ENCODE peak calls at places on chromosomes 6 and 20, in seven cellular contexts. V is mesendoderm, Y is fibroblast of lung, Z is tibial artery, T is foreskin fibroblast, L is cardiac muscle cell, D is AG10803. K is an unnamed sample.
A peak's percentile ranks its signal among the peaks of the same experiment; 100 is the strongest.

GRCh38 chr6:46781478-46782378 is 11.5 kb upstream of the MEP1A start:
- DNase-seq in V (peak; percentile 75), Y (peak; percentile 74), Z (no peak), T (peak; percentile 74), L (peak; percentile 76), D (peak; percentile 57), K (peak; percentile 66)

GRCh38 chr6:128511518-128511917 is 8.9 kb downstream of the PTPRK start:
- DNase-seq in V (no peak), Y (peak; percentile 64), Z (no peak), T (peak; percentile 66), L (peak; percentile 41), D (no peak), K (peak; percentile 82)

GRCh38 chr20:62190639-62191411 is 8.0 kb downstream of the MTG2 start:
- DNase-seq in V (no peak), Y (no peak), Z (no peak), T (no peak), L (no peak), D (no peak), K (no peak)

GRCh38 chr20:50911716-50912115 is 19.5 kb downstream of the ADNP start:
- DNase-seq in V (no peak), Y (no peak), Z (no peak), T (no peak), L (no peak), D (no peak), K (no peak)

GRCh38 chr6:53441035-53441493 is 92.3 kb upstream of the ELOVL5 start:
- DNase-seq in V (no peak), Y (peak; percentile 26), Z (no peak), T (no peak), L (no peak), D (peak; percentile 8), K (peak; percentile 25)

GRCh38 chr6:19759117-19759880 is 77.9 kb upstream of the ID4 start:
- DNase-seq in V (no peak), Y (peak; percentile 66), Z (no peak), T (peak; percentile 78), L (peak; percentile 54), D (peak; percentile 89), K (peak; percentile 85)

GRCh38 chr20:31605902-31606677 is 1.0 kb downstream of the ID1 start:
- DNase-seq in V (peak; percentile 33), Y (peak; percentile 37), Z (peak; percentile 71), T (peak; percentile 65), L (peak; percentile 39), D (no peak), K (no peak)

GRCh38 chr6:38713812-38714211 is 1.3 kb upstream of the DNAH8 start:
- DNase-seq in V (no peak), Y (no peak), Z (no peak), T (no peak), L (no peak), D (peak; percentile 3), K (no peak)

GRCh38 chr20:46206025-46206424 is 87.9 kb downstream of the CD40 start:
- DNase-seq in V (no peak), Y (peak; percentile 23), Z (peak; percentile 71), T (peak; percentile 56), L (peak; percentile 69), D (peak; percentile 36), K (peak; percentile 66)

GRCh38 chr6:4774715-4775590 is 1.3 kb upstream of the CDYL start:
- DNase-seq in V (peak; percentile 82), Y (no peak), Z (peak; percentile 72), T (peak; percentile 18), L (peak; percentile 8), D (no peak), K (no peak)

GRCh38 chr20:2914160-2914559 is 40.9 kb downstream of the PTPRA start:
- DNase-seq in V (no peak), Y (peak; percentile 19), Z (no peak), T (peak; percentile 6), L (peak; percentile 54), D (no peak), K (no peak)

GRCh38 chr6:169640347-169640972 is 61.4 kb downstream of the WDR27 start:
- DNase-seq in V (no peak), Y (peak; percentile 52), Z (no peak), T (peak; percentile 75), L (peak; percentile 23), D (peak; percentile 67), K (peak; percentile 58)

GRCh38 chr6:148945311-148946021 is 198.6 kb downstream of the UST start:
- DNase-seq in V (no peak), Y (no peak), Z (no peak), T (peak; percentile 47), L (no peak), D (peak; percentile 65), K (peak; percentile 39)

GRCh38 chr6:109187399-109188114 is 92.2 kb downstream of the CEP57L1 start:
- DNase-seq in V (peak; percentile 56), Y (peak; percentile 49), Z (no peak), T (peak; percentile 61), L (peak; percentile 53), D (peak; percentile 21), K (peak; percentile 50)

GRCh38 chr20:4864292-4864691 is 137.0 kb downstream of the SLC23A2 start:
- DNase-seq in V (no peak), Y (no peak), Z (no peak), T (no peak), L (no peak), D (no peak), K (no peak)

GRCh38 chr6:47724300-47724699 is 25.9 kb downstream of the ADGRF4 start:
- DNase-seq in V (no peak), Y (no peak), Z (no peak), T (no peak), L (no peak), D (no peak), K (no peak)

GRCh38 chr6:44177691-44178423 is 19.2 kb downstream of the CAPN11 start:
- DNase-seq in V (peak; percentile 40), Y (peak; percentile 84), Z (peak; percentile 93), T (peak; percentile 69), L (peak; percentile 96), D (peak; percentile 79), K (peak; percentile 79)

GRCh38 chr20:40812415-40813212 is 123.6 kb upstream of the MAFB start:
- DNase-seq in V (no peak), Y (no peak), Z (no peak), T (no peak), L (no peak), D (no peak), K (no peak)

GRCh38 chr20:63540417-63541186 is 3.4 kb upstream of the PTK6 start:
- DNase-seq in V (no peak), Y (no peak), Z (no peak), T (peak; percentile 61), L (no peak), D (peak; percentile 61), K (peak; percentile 38)

GRCh38 chr6:25747477-25747876 is 7.1 kb upstream of the SLC17A4 start:
- DNase-seq in V (no peak), Y (no peak), Z (no peak), T (no peak), L (no peak), D (no peak), K (no peak)

GRCh38 chr6:112595201-112595600 is 248.1 kb downstream of the RFPL4B start:
- DNase-seq in V (no peak), Y (no peak), Z (no peak), T (no peak), L (no peak), D (no peak), K (no peak)

DNA sequence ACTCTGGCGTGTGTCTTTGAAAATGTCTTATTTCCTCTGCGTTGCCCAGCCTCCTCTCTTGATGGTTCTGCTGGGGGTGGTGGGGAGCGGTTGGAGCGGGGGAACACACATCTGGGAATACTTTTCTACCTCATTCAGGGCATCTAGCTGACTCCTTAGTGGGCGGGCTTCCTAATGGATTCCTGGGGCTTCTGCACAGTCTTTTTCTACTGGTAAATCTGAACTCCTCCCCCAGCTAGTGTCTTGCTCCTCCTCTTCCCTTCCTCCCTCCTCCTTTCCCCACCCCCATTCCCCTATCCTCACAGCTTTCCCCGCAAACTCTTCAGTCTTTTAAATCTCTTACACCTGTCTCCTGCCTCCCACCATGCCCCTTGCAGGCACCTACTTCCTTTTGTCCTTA is 74.4 kb downstream of the PRL start:
- DNase-seq in V (peak; percentile 63), Y (no peak), Z (no peak), T (no peak), L (no peak), D (no peak), K (no peak)
- H3K4me3 ChIP-seq in V (no peak overlapping the region), Y (no peak overlapping the region), Z (no peak overlapping the region), T (no peak overlapping the region), L (no peak overlapping the region), D (no peak overlapping the region), K (no peak overlapping the region)

GRCh38 chr6:132818404-132819359 is 4.3 kb downstream of the RPS12 start:
- DNase-seq in V (no peak), Y (peak; percentile 34), Z (no peak), T (peak; percentile 46), L (peak; percentile 30), D (peak; percentile 62), K (peak; percentile 40)
- H3K4me3 ChIP-seq in V (no peak overlapping the region), Y (no peak overlapping the region), Z (no peak overlapping the region), T (no peak overlapping the region), L (no peak overlapping the region), D (no peak overlapping the region), K (no peak overlapping the region)

DNA sequence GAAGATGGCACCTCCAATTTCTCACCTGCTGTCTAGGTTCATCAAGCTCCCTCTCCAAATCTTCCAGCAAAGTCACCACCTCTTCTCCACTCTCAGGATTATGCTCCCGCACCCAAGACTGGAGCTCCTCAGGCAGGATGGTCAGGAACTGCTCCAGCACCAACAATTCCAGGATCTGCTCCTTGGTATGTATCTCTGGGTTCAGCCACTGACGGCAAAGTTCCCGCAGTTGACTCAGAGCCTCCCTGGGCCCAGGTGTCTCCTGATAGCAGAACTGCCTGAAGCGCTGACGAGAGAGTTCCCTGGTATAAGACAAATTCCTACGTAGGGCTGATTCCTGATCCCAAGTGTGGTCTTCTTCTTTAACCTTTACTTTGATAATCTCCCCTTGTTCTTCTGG is 60.6 kb downstream of the GPX5 start:
- DNase-seq in V (peak; percentile 61), Y (no peak), Z (no peak), T (no peak), L (no peak), D (no peak), K (no peak)
- H3K4me3 ChIP-seq in V (peak overlapping the region; percentile 81), Y (no peak overlapping the region), Z (peak overlapping the region; percentile 53), T (no peak overlapping the region), L (peak overlapping the region; percentile 68), D (no peak overlapping the region), K (peak overlapping the region; percentile 75)

GRCh38 chr6:156719395-156719719 is 57.8 kb upstream of the ARID1B start:
- DNase-seq in V (no peak), Y (no peak), Z (no peak), T (no peak), L (no peak), D (no peak), K (no peak)
- H3K4me3 ChIP-seq in V (no peak overlapping the region), Y (peak overlapping the region; percentile 47), Z (peak overlapping the region; percentile 40), T (peak overlapping the region; percentile 41), L (no peak overlapping the region), D (peak overlapping the region; percentile 53), K (peak overlapping the region; percentile 38)

GRCh38 chr6:41428402-41428994 is 93.1 kb downstream of the NCR2 start:
- DNase-seq in V (no peak), Y (no peak), Z (peak; percentile 81), T (no peak), L (peak; percentile 16), D (peak; percentile 16), K (no peak)
- H3K4me3 ChIP-seq in V (no peak overlapping the region), Y (no peak overlapping the region), Z (peak overlapping the region; percentile 56), T (no peak overlapping the region), L (peak overlapping the region; percentile 33), D (no peak overlapping the region), K (no peak overlapping the region)

GRCh38 chr6:157535354-157536217 is 154.6 kb downstream of the ZDHHC14 start:
- DNase-seq in V (no peak), Y (peak; percentile 78), Z (no peak), T (peak; percentile 66), L (peak; percentile 65), D (peak; percentile 55), K (peak; percentile 84)
- H3K4me3 ChIP-seq in V (no peak overlapping the region), Y (no peak overlapping the region), Z (no peak overlapping the region), T (no peak overlapping the region), L (no peak overlapping the region), D (no peak overlapping the region), K (no peak overlapping the region)

K was measured in fibroblast of mammary gland.